ENCODE peak calls at places on chromosomes 13 and 19, in eight cellular contexts. M, H, L, E, O, D, X and B are unnamed samples.

GRCh38 chr19:2888739-2889224 is 11.9 kb upstream of the ZNF57 start:
- DNase-seq in L (no peak), M (peak), X (no peak), O (peak), D (no peak), E (no peak), H (no peak), B (no peak)

GRCh38 chr13:34776390-34776981 is 165.6 kb upstream of the NBEA start:
- DNase-seq in H (no peak), E (no peak), D (no peak), X (no peak), O (no peak), M (no peak), L (no peak), B (no peak)

GRCh38 chr19:51771369-51771768 is 10.4 kb downstream of the FPR2 start:
- DNase-seq in X (no peak), M (no peak), D (no peak), H (no peak), L (no peak), O (no peak), E (no peak), B (no peak)

GRCh38 chr19:2569596-2570465 is 93.9 kb downstream of the GADD45B start:
- DNase-seq in L (no peak), D (no peak), X (no peak), O (no peak), M (peak), H (no peak), E (no peak), B (peak)

GRCh38 chr13:38670627-38671026 is 16.2 kb upstream of the FREM2 start:
- DNase-seq in X (peak), L (no peak), E (no peak), H (no peak), M (no peak), O (no peak), D (no peak), B (no peak)

GRCh38 chr13:46530084-46530935 is 22.7 kb upstream of the LRCH1 start:
- DNase-seq in D (no peak), L (no peak), E (no peak), M (no peak), X (peak), O (no peak), H (no peak), B (no peak)

GRCh38 chr19:41529484-41530183 is 46.3 kb upstream of the CEACAM21 start:
- DNase-seq in D (no peak), L (no peak), E (no peak), O (no peak), X (no peak), H (no peak), M (no peak), B (no peak)

GRCh38 chr19:41297628-41298326 is 12.2 kb upstream of the CCDC97 start:
- DNase-seq in D (no peak), L (no peak), H (no peak), M (no peak), E (peak), X (no peak), O (no peak), B (no peak)

GRCh38 chr19:45769821-45770191 is 754 bp upstream of the SIX5 start:
- DNase-seq in X (no peak), D (no peak), O (peak), E (no peak), H (peak), M (peak), L (no peak), B (no peak)

GRCh38 chr13:48093588-48093987 is 1.3 kb downstream of the MED4 start:
- DNase-seq in E (no peak), H (no peak), O (no peak), X (no peak), M (no peak), D (no peak), L (no peak), B (no peak)

GRCh38 chr13:106373304-106373988 is 162.0 kb downstream of the EFNB2 start:
- DNase-seq in M (no peak), L (no peak), D (no peak), H (no peak), O (no peak), X (peak), E (no peak), B (no peak)

GRCh38 chr19:31258211-31259052 is 90.8 kb downstream of the TSHZ3 start:
- DNase-seq in L (no peak), O (no peak), X (no peak), H (no peak), D (no peak), E (no peak), M (no peak), B (no peak)

GRCh38 chr19:531009-531752 is 379 bp upstream of the CDC34 start:
- DNase-seq in E (no peak), H (peak), L (no peak), D (peak), O (peak), X (peak), M (peak), B (peak)

GRCh38 chr19:55641376-55642152 is 762 bp downstream of the ZNF580 start:
- DNase-seq in H (peak), M (peak), O (peak), E (no peak), X (no peak), L (no peak), D (no peak), B (no peak)

GRCh38 chr19:16519230-16519687 is 23.0 kb downstream of the CHERP start:
- DNase-seq in H (no peak), E (no peak), L (no peak), M (no peak), O (no peak), D (no peak), X (no peak), B (no peak)

GRCh38 chr13:51562011-51562671 is 22.1 kb upstream of the WDFY2 start:
- DNase-seq in D (no peak), M (no peak), X (no peak), H (no peak), O (peak), L (no peak), E (peak), B (no peak)

GRCh38 chr13:36146513-36147276 is 15.5 kb upstream of the DCLK1 start:
- DNase-seq in H (no peak), E (no peak), X (no peak), L (no peak), D (no peak), O (no peak), M (no peak), B (no peak)

GRCh38 chr19:903266-903797 is 9.7 kb downstream of the R3HDM4 start:
- DNase-seq in M (peak), L (no peak), H (peak), O (no peak), E (no peak), X (peak), D (no peak), B (peak)

GRCh38 chr13:74907788-74908187 is 574.2 kb downstream of the TBC1D4 start:
- DNase-seq in X (no peak), L (no peak), H (no peak), M (no peak), O (no peak), E (no peak), D (no peak), B (no peak)

GRCh38 chr19:4374451-4375163 is 25.7 kb downstream of the SH3GL1 start:
- DNase-seq in O (peak), M (peak), H (no peak), D (peak), L (no peak), E (no peak), X (peak), B (no peak)

GRCh38 chr19:11685676-11686650 is 52.8 kb downstream of the ZNF823 start:
- DNase-seq in D (no peak), M (no peak), X (no peak), O (no peak), E (no peak), H (no peak), L (no peak), B (no peak)

GRCh38 chr13:90683711-90684131 is 663.8 kb upstream of the MIR17HG start:
- DNase-seq in M (no peak), H (no peak), E (no peak), O (no peak), X (no peak), L (no peak), D (no peak), B (no peak)

GRCh38 chr19:35049456-35049855 is 7.9 kb downstream of the HPN start:
- DNase-seq in D (no peak), X (no peak), L (no peak), O (no peak), H (no peak), E (no peak), M (no peak), B (no peak)

GRCh38 chr19:10353793-10354391 is 14.5 kb upstream of the ICAM3 start:
- DNase-seq in M (peak), E (no peak), H (peak), X (peak), D (no peak), L (no peak), O (no peak), B (no peak)

GRCh38 chr13:37065893-37066526 is 6.5 kb upstream of the SUPT20H start:
- DNase-seq in E (no peak), M (no peak), O (no peak), H (no peak), D (no peak), X (no peak), L (no peak), B (no peak)

GRCh38 chr13:39876258-39876657 is 220.8 kb downstream of the COG6 start:
- DNase-seq in L (no peak), H (no peak), X (peak), M (no peak), O (no peak), D (no peak), E (no peak), B (no peak)

GRCh38 chr13:109764474-109765292 is 21.7 kb downstream of the IRS2 start:
- DNase-seq in L (no peak), H (peak), E (no peak), D (no peak), O (no peak), M (no peak), X (peak), B (no peak)

GRCh38 chr13:97944396-97945029 is 9.0 kb upstream of the IPO5 start:
- DNase-seq in X (peak), M (no peak), H (no peak), D (no peak), O (no peak), E (no peak), L (no peak), B (no peak)

GRCh38 chr13:95641291-95641811 is 3.2 kb downstream of the DZIP1 start:
- DNase-seq in D (no peak), O (peak), H (peak), X (peak), L (no peak), M (peak), E (no peak), B (no peak)

GRCh38 chr19:45670670-45671453 is 2.8 kb downstream of the GIPR start:
- DNase-seq in D (peak), M (peak), O (peak), E (no peak), H (peak), X (peak), L (no peak), B (no peak)

GRCh38 chr19:43101950-43102349 is 19.4 kb upstream of the PSG2 start:
- DNase-seq in M (no peak), X (no peak), D (no peak), O (no peak), E (no peak), H (no peak), L (no peak), B (no peak)
- TF ChIP-seq CTCF in M (no peak), X (no peak), D (no peak), O (no peak), E (no peak), H (no peak), L (no peak), B (no peak)

GRCh38 chr19:18282788-18283141 is 1.3 kb upstream of the JUND start:
- DNase-seq in X (no peak), E (no peak), L (no peak), H (no peak), O (peak), M (no peak), D (no peak), B (no peak)

GRCh38 chr19:18281082-18282020 is at the start of gene JUND:
- DNase-seq in D (peak), O (peak), M (peak), E (peak), H (peak), X (peak), L (peak), B (no peak)

GRCh38 chr19:18282021-18282787 is 782 bp upstream of the JUND start:
- DNase-seq in D (no peak), E (no peak), X (no peak), H (peak), O (no peak), M (peak), L (peak), B (no peak)

GRCh38 chr19:18284710-18285430 is 3.4 kb upstream of the JUND start:
- DNase-seq in E (no peak), O (no peak), L (no peak), D (no peak), X (no peak), H (no peak), M (no peak), B (no peak)

DNA sequence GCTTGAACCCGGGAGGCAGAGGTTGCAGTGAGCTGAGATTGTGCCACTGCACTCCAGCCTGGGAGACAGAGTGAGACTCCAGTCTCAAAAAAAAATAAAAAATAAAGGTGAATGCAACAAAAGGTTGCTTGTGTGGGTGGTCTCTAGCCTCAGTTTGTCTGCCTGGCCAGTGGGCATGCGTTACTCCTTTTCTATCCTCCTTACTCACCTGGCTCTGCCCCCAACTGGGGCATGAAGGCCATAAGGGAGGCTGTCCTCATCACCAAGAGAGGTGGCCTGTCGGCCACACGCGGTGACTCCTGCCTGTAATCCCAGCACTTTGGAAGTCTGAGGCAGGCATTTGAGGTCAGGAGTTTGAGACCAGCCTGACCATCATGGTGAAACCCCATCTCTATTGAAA is 1.9 kb upstream of the JUND start:
- DNase-seq in E (no peak), D (no peak), H (no peak), L (no peak), M (no peak), O (no peak), X (no peak), B (no peak)
- TF ChIP-seq CTCF in E (no peak), D (no peak), H (no peak), L (no peak), M (no peak), O (no peak), X (no peak), B (no peak)

GRCh38 chr19:14916848-14917247 is 24.4 kb upstream of the OR7C2 start:
- DNase-seq in D (no peak), O (no peak), M (no peak), X (no peak), H (no peak), E (no peak), L (no peak), B (no peak)
- TF ChIP-seq CTCF in D (no peak), O (no peak), M (no peak), X (no peak), H (no peak), E (peak), L (no peak), B (no peak)

GRCh38 chr13:32911506-32911905 is 104.7 kb upstream of the KL start:
- DNase-seq in X (peak), D (no peak), E (peak), O (peak), L (no peak), H (peak), M (no peak), B (no peak)
- TF ChIP-seq CTCF in X (peak), D (peak), E (peak), O (no peak), L (no peak), H (peak), M (no peak), B (peak)

GRCh38 chr13:77751513-77752456 is 54.3 kb downstream of the SLAIN1 start:
- DNase-seq in E (peak), M (no peak), X (peak), H (peak), O (peak), L (no peak), D (no peak), B (no peak)
- TF ChIP-seq CTCF in E (peak), M (peak), X (peak), H (peak), O (peak), L (peak), D (peak), B (peak)

GRCh38 chr13:71483733-71484132 is 383.3 kb downstream of the DACH1 start:
- DNase-seq in M (no peak), X (no peak), L (no peak), H (no peak), O (no peak), D (no peak), E (no peak), B (no peak)

GRCh38 chr13:71477735-71478134 is 389.3 kb downstream of the DACH1 start:
- DNase-seq in O (no peak), E (no peak), D (no peak), X (peak), M (no peak), H (peak), L (no peak), B (no peak)
- TF ChIP-seq CTCF in O (no peak), E (peak), D (no peak), X (peak), M (peak), H (peak), L (no peak), B (peak)

DNA sequence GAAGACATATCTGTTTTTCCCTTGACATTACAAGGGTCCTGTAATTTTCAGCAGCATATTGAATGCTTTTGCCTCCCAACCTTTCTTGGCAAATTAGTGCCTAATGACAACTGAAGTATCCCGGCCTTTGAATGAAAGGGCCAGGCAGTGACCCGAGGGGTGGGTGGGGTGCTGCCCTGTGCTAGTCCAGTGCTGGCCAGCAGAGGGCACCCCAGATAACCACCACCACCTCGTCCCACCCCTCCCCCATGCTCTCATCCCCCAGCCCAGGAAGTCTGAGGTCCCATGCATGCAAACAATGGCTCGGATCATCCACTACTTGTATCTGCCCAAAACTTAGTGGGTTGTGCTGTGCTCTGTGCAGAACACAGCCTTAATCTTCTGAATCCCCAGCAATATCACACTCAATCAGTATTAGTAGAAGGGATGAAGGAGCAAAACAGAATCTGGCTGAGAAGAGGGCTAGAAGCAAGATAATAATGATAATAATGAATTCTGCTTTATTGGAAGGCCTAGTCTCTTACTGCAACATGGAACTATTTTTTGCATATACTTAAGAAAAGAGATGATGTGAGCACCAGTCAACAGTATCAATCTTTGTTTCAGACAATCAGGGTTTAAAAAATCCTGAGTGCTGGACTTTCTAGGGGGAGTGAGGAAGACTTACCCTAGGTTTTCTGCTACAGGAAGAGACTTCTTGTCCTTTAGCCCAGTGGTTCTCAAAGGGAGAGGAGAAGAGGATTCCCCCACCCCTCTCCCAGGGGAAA is 3.8 kb downstream of the ATP12A start:
- DNase-seq in O (peak), X (peak), D (peak), H (peak), E (peak), M (no peak), L (no peak), B (no peak)
- TF ChIP-seq CTCF in O (peak), X (peak), D (peak), H (peak), E (peak), M (peak), L (peak), B (peak)

GRCh38 chr19:38867176-38867780 is 10.8 kb downstream of the RINL start:
- DNase-seq in O (no peak), E (no peak), M (no peak), D (no peak), L (no peak), X (no peak), H (no peak), B (no peak)

GRCh38 chr19:38870612-38871011 is 7.5 kb downstream of the RINL start:
- DNase-seq in H (no peak), E (no peak), O (no peak), L (no peak), D (no peak), X (no peak), M (no peak), B (no peak)

GRCh38 chr19:38868551-38868950 is 9.5 kb downstream of the RINL start:
- DNase-seq in E (no peak), D (no peak), H (no peak), L (no peak), M (no peak), O (no peak), X (no peak), B (no peak)

GRCh38 chr19:38869160-38869835 is 8.8 kb downstream of the RINL start:
- DNase-seq in E (no peak), L (no peak), D (no peak), O (peak), M (peak), X (no peak), H (no peak), B (no peak)

DNA sequence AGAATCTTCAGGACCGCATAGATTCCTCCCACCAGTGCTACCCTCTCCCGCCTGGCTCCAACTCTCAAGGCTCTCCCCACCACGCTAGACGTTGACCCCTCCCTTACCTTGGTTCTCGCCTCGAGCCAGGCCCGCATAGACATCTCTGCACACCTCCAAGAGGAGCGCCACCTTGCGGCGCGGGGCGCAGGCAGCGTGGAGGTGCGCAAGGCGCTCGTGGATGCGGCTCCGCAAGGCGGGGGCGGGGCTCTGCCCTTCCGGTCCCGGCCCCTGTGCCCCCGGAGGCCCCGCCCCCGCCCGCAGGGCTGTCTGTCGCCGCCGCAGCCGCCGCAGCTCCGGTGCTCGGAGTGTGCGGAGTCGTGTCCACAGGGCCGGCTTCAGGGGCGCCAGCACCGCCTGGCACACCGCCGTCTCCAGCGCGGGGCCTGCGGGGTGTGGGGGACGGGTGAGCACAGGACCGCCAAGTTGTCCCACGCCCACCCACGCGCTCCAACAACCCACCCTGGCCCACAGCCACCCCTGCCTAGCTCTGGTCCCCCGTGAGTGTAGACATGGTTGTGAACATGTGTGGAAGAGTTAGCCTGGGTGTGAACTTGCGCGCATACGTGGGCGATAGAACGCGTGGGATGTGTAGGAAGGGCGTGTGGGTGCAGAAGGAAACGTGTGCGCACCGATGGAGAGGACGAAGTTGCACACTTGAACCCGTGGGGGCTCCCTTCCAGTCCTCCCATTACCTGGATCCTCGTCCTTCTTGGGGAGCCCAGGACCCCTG is 8.1 kb downstream of the RINL start:
- DNase-seq in D (peak), E (no peak), H (peak), X (peak), M (peak), L (peak), O (peak), B (no peak)
- TF ChIP-seq CTCF in D (peak), E (peak), H (peak), X (peak), M (peak), L (peak), O (peak), B (peak)

DNA sequence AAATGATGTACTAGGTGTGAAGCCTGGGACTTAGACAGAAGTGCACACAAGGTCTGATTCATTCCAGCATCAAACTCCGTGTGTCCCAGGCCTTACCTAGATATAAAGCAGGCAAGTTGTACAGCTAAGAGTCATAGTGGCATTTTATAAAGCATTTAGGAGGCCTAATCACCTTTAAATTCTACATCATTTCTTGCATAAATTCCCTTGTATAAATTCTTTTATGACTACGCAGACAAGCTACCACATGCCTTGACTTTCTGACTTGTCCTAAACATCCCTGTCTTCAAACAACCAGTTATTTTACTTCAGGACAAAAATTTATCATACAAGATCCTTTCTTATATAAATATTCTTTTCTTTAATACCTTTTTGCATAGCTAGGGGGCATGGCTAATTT is 22.5 kb downstream of the TMEM255B start:
- DNase-seq in L (no peak), E (no peak), H (no peak), X (no peak), M (no peak), O (no peak), D (no peak), B (no peak)
- TF ChIP-seq CTCF in L (no peak), E (no peak), H (no peak), X (peak), M (no peak), O (no peak), D (no peak), B (no peak)